ENCODE peak calls at places on chromosomes 12 and 14, in seven cellular contexts. U is B cell, G is kidney epithelial cell, I is neural crest cell, S is endothelial cell, E is transverse colon, Q is HCT116. C is an unnamed sample.
A peak's percentile ranks its signal among the peaks of the same experiment; 100 is the strongest.

GRCh38 chr12:45433441-45433868 is 217.6 kb downstream of the ANO6 start:
- DNase-seq in G (peak; percentile 42), I (no peak), U (no peak), E (no peak), Q (no peak), S (no peak), C (no peak)

GRCh38 chr12:40668095-40668494 is 24.1 kb upstream of the CNTN1 start:
- DNase-seq in E (no peak), I (no peak), G (no peak), S (no peak), U (no peak), Q (no peak), C (no peak)

GRCh38 chr14:92108345-92109254 is 2.2 kb upstream of the ATXN3 start:
- DNase-seq in G (no peak), U (no peak), E (no peak), I (peak; percentile 11), Q (no peak), S (no peak), C (peak; percentile 74)

GRCh38 chr14:82796081-82796480 is 1262.4 kb upstream of the SEL1L start:
- DNase-seq in G (no peak), S (no peak), I (no peak), E (no peak), Q (no peak), U (no peak), C (no peak)

GRCh38 chr12:123761841-123762714 is at the start of gene DNAH10:
- DNase-seq in Q (no peak), E (peak; percentile 30), I (peak; percentile 68), G (no peak), S (peak; percentile 82), U (peak; percentile 83), C (peak; percentile 69)

GRCh38 chr12:112214064-112214463 is 88.7 kb downstream of the TRAFD1 start:
- DNase-seq in I (no peak), S (no peak), Q (no peak), E (no peak), G (no peak), U (no peak), C (no peak)

GRCh38 chr12:121792607-121793500 is 634 bp downstream of the RHOF start:
- DNase-seq in S (no peak), E (peak; percentile 61), I (no peak), G (no peak), Q (no peak), U (peak; percentile 80), C (peak; percentile 85)

GRCh38 chr14:75877292-75877691 is 104.5 kb downstream of the TGFB3 start:
- DNase-seq in E (no peak), Q (no peak), S (no peak), G (no peak), U (no peak), I (no peak), C (no peak)

GRCh38 chr12:46005823-46006222 is 15.4 kb upstream of the SCAF11 start:
- DNase-seq in Q (no peak), E (no peak), S (no peak), I (no peak), G (no peak), U (no peak), C (no peak)

GRCh38 chr12:103803847-103804246 is 37.2 kb downstream of the NT5DC3 start:
- DNase-seq in G (no peak), S (no peak), E (no peak), I (no peak), U (no peak), Q (no peak), C (no peak)

GRCh38 chr12:53200458-53201169 is 6.4 kb downstream of the ITGB7 start:
- DNase-seq in S (no peak), G (no peak), I (no peak), E (no peak), U (peak; percentile 67), Q (no peak), C (peak; percentile 64)

GRCh38 chr12:28795306-28795705 is 353.8 kb upstream of the FAR2 start:
- DNase-seq in I (no peak), Q (no peak), U (no peak), E (no peak), S (no peak), G (no peak), C (no peak)

GRCh38 chr12:61412209-61412608 is 848.0 kb upstream of the USP15 start:
- DNase-seq in E (no peak), S (no peak), G (no peak), Q (no peak), U (no peak), I (no peak), C (no peak)

GRCh38 chr14:102688290-102688689 is 89.0 kb upstream of the TRAF3 start:
- DNase-seq in S (no peak), G (no peak), I (no peak), E (no peak), Q (no peak), U (no peak), C (no peak)

GRCh38 chr14:52951730-52952481 is 1.1 kb upstream of the FERMT2 start:
- DNase-seq in S (peak; percentile 51), U (no peak), E (peak; percentile 18), I (no peak), G (peak; percentile 50), Q (peak; percentile 61), C (peak; percentile 2)

GRCh38 chr12:57528176-57528575 is 5.6 kb downstream of the MBD6 start:
- DNase-seq in U (no peak), I (no peak), E (no peak), G (no peak), Q (no peak), S (no peak), C (no peak)

GRCh38 chr12:56115329-56115728 is 1.1 kb upstream of the RPL41 start:
- DNase-seq in Q (no peak), G (no peak), U (no peak), I (no peak), E (no peak), S (no peak), C (no peak)

GRCh38 chr14:74509587-74510210 is 16.1 kb downstream of the ISCA2 start:
- DNase-seq in G (no peak), U (no peak), S (no peak), E (no peak), I (no peak), Q (no peak), C (no peak)

GRCh38 chr12:51643951-51644350 is 52.9 kb downstream of the SCN8A start:
- DNase-seq in G (no peak), Q (no peak), U (no peak), I (no peak), E (no peak), S (no peak), C (no peak)

GRCh38 chr12:78767264-78767981 is 97.2 kb upstream of the SYT1 start:
- DNase-seq in U (no peak), E (no peak), G (no peak), I (no peak), S (no peak), Q (no peak), C (no peak)

GRCh38 chr14:20782280-20782890 is 1.3 kb downstream of the RNASE6 start:
- DNase-seq in U (no peak), G (no peak), I (no peak), E (no peak), Q (no peak), S (peak; percentile 37), C (peak; percentile 4)
- TF ChIP-seq CTCF in U (no peak), G (no peak), I (no peak), E (no peak), Q (no peak), S (no peak), C (no peak)

GRCh38 chr12:54337854-54338650 is 13.1 kb downstream of the COPZ1 start:
- DNase-seq in E (no peak), G (no peak), S (no peak), Q (no peak), U (no peak), I (no peak), C (no peak)
- TF ChIP-seq CTCF in E (no peak), G (no peak), S (no peak), Q (no peak), U (no peak), I (no peak), C (no peak)

DNA sequence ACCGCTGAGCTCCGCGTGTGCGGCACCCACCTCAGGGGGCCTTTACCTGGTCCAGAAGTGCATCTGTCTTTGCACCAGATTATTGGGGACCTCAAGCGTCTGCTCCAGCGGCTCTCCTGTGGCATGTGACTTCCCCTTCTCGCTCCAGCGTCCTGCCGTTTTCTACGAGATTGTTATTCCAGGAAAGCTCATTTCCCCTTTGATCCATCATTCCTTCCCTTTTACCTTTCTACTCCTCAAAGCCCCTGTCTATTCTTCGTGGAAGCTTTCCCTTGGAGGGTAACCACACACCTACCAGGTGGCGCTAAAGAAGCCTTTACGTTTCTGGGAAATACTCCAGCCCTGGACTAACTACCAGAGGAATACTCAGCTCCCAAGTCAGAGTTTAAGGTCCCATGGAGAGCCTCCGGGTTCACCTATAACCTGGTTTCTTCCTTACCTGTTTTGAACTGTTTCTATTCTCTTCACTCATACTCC is 1.5 kb downstream of the FKBP4 start:
- DNase-seq in I (no peak), E (no peak), G (no peak), Q (no peak), U (peak; percentile 35), S (peak; percentile 8), C (no peak)
- TF ChIP-seq CTCF in I (no peak), E (no peak), G (peak; percentile 40), Q (peak; percentile 23), U (no peak), S (no peak), C (no peak)

DNA sequence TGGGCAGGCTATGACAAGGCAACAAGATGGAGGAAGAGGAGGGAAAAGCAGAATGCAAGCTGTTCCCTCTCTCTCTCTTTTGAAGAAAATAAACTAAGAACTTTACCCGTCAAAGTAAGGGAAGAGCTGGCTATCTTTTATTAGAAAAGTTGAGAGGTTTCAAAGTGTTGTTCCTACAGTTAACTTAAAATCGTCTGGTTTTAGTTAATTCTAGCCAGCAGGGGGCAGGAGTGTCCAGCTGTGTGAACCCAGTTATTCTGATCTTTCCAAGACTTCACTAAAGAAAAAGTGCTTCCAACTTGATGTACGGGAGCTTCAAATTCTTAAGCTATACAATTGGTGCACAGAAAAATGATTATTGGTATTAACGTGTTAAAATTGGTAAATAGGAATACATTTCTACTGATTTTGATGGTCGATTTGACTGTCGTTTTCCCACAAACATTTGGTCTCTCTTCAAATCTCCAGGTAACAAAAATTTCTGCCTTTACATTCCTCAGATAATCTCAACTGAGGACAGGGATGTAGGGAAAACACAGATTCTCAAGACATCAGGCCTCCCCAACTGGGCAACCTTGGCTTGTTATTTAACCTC is 28.4 kb upstream of the MON2 start:
- DNase-seq in I (peak; percentile 68), U (peak; percentile 37), S (peak; percentile 64), Q (peak; percentile 44), E (peak; percentile 60), G (peak; percentile 2), C (peak; percentile 66)
- TF ChIP-seq CTCF in I (peak; percentile 81), U (peak; percentile 83), S (peak; percentile 82), Q (peak; percentile 81), E (peak; percentile 71), G (peak; percentile 67), C (peak; percentile 83)

DNA sequence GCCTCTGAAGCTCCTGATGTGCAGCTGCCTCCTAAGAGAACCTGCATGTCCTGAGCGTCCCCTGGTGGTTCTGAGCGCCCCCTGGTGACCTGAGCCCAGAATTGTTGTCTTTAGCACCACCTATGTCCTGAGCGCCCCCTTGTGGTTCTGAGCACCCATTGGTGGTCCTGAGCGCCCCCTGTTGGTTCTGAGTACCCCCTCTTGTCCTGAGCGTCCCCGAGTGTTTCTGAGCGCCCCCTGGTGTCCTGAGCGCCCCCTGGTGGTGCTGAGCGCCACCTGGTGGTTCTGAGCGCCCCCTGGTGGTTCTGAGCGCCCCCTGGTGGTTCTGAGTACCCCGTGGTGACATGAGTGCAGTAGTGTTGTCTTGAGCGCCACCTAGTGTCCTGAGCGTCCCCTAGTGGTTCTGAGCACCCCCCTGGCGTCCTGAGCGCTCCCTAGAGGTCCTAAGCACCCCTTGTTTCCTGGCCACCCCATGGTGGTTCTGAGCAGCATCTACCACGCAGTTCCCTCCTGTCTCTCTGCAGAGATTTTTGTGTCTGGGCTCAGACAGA is 782.5 kb downstream of the TMEM121 start:
- DNase-seq in E (peak; percentile 57), G (no peak), I (no peak), U (peak; percentile 19), S (peak; percentile 4), Q (no peak), C (peak; percentile 93)
- TF ChIP-seq CTCF in E (peak; percentile 37), G (peak; percentile 48), I (peak; percentile 42), U (peak; percentile 78), S (peak; percentile 61), Q (peak; percentile 80), C (peak; percentile 95)

C was measured in activated CD8-positive, alpha-beta T cell treated with anti-CD3 and anti-CD28 coated beads for 36 hours.